ENCODE peak calls at places on chromosomes 3 and 15, in four cellular contexts. K, T, G and W are unnamed samples.

GRCh38 chr3:187066228-187066995 is 72.9 kb downstream of the RPL39L start:
- DNase-seq in K (peak; percentile 20), T (no peak), G (no peak), W (peak; percentile 19)

GRCh38 chr15:29938701-29939340 is 116.6 kb upstream of the TJP1 start:
- DNase-seq in K (no peak), T (no peak), G (no peak), W (no peak)

GRCh38 chr15:29124581-29125381 is 144.8 kb downstream of the NSMCE3 start:
- DNase-seq in K (peak; percentile 62), T (peak; percentile 8), G (peak; percentile 39), W (no peak)

GRCh38 chr3:159846255-159846654 is 142.4 kb upstream of the IL12A start:
- DNase-seq in K (no peak), T (no peak), G (no peak), W (no peak)

GRCh38 chr3:142226474-142226873 is 1.1 kb upstream of the GK5 start:
- DNase-seq in K (no peak), T (no peak), G (no peak), W (no peak)

GRCh38 chr3:151330899-151331298 is 1.6 kb upstream of the P2RY13 start:
- DNase-seq in K (no peak), T (no peak), G (no peak), W (no peak)

GRCh38 chr15:94069834-94070233 is 161.5 kb upstream of the MCTP2 start:
- DNase-seq in K (no peak), T (no peak), G (no peak), W (no peak)

GRCh38 chr3:139758654-139759291 is 81.0 kb upstream of the NMNAT3 start:
- DNase-seq in K (peak; percentile 60), T (no peak), G (no peak), W (no peak)

GRCh38 chr15:99384992-99385669 is 133.8 kb downstream of the LRRC28 start:
- DNase-seq in K (peak; percentile 36), T (no peak), G (no peak), W (no peak)

GRCh38 chr3:138539352-138539751 is 54.7 kb downstream of the CEP70 start:
- DNase-seq in K (no peak), T (no peak), G (no peak), W (no peak)

GRCh38 chr3:81419196-81419595 is 342.2 kb downstream of the GBE1 start:
- DNase-seq in K (peak; percentile 39), T (no peak), G (no peak), W (peak; percentile 11)

GRCh38 chr3:33758874-33759273 is 39.6 kb upstream of the PDCD6IP start:
- DNase-seq in K (peak; percentile 3), T (no peak), G (no peak), W (peak; percentile 27)

GRCh38 chr3:181689546-181689945 is 22.2 kb upstream of the SOX2 start:
- DNase-seq in K (no peak), T (no peak), G (no peak), W (no peak)

GRCh38 chr3:128620268-128620691 is 30.3 kb downstream of the RPN1 start:
- DNase-seq in K (no peak), T (no peak), G (no peak), W (no peak)

GRCh38 chr3:155418426-155418825 is 124.9 kb upstream of the STRIT1 start:
- DNase-seq in K (no peak), T (no peak), G (no peak), W (no peak)

GRCh38 chr3:129166579-129167332 is 5.9 kb upstream of the ISY1 start:
- DNase-seq in K (no peak), T (no peak), G (no peak), W (no peak)

GRCh38 chr3:176562381-176562780 is 634.9 kb downstream of the TBL1XR1 start:
- DNase-seq in K (no peak), T (no peak), G (no peak), W (no peak)

GRCh38 chr3:196604548-196604947 is 34.9 kb upstream of the NRROS start:
- DNase-seq in K (no peak), T (no peak), G (no peak), W (no peak)

GRCh38 chr15:66294157-66294931 is 976 bp downstream of the DIS3L start:
- DNase-seq in K (peak; percentile 54), T (peak; percentile 47), G (no peak), W (peak; percentile 86)

GRCh38 chr15:40743921-40744809 is 10.9 kb downstream of the RMDN3 start:
- DNase-seq in K (peak; percentile 18), T (no peak), G (no peak), W (peak; percentile 66)

GRCh38 chr3:126487151-126487771 is 11.6 kb upstream of the ZXDC start:
- DNase-seq in K (no peak), T (no peak), G (no peak), W (peak; percentile 25)

GRCh38 chr3:88003115-88003755 is 55.6 kb downstream of the CGGBP1 start:
- DNase-seq in K (peak; percentile 63), T (no peak), G (no peak), W (peak; percentile 31)

GRCh38 chr15:53833134-53833624 is 73.7 kb upstream of the WDR72 start:
- DNase-seq in K (peak; percentile 23), T (no peak), G (no peak), W (peak; percentile 3)

GRCh38 chr3:73493543-73494314 is 131.0 kb downstream of the PDZRN3 start:
- DNase-seq in K (peak; percentile 80), T (peak; percentile 42), G (no peak), W (peak; percentile 81)

GRCh38 chr15:90130291-90130690 is 28.0 kb upstream of the IDH2 start:
- DNase-seq in K (no peak), T (no peak), G (no peak), W (no peak)

GRCh38 chr3:108409791-108410190 is 100.6 kb downstream of the MYH15 start:
- DNase-seq in K (no peak), T (no peak), G (no peak), W (no peak)

GRCh38 chr15:37204698-37205097 is 104.3 kb upstream of the MEIS2 start:
- DNase-seq in K (no peak), T (no peak), G (no peak), W (no peak)

GRCh38 chr3:42733501-42734262 is 31.1 kb upstream of the HHATL start:
- DNase-seq in K (no peak), T (no peak), G (no peak), W (no peak)

GRCh38 chr3:4398906-4399305 is 68.2 kb downstream of the SUMF1 start:
- DNase-seq in K (no peak), T (no peak), G (no peak), W (no peak)

GRCh38 chr15:24017470-24017869 is 330.4 kb upstream of the NDN start:
- DNase-seq in K (no peak), T (no peak), G (no peak), W (no peak)

GRCh38 chr3:149224736-149225594 is 3.3 kb upstream of the CP start:
- DNase-seq in K (peak; percentile 63), T (peak; percentile 58), G (no peak), W (peak; percentile 73)

GRCh38 chr15:38536201-38536676 is 28.4 kb downstream of the RASGRP1 start:
- DNase-seq in K (peak; percentile 55), T (peak; percentile 92), G (no peak), W (peak; percentile 95)

GRCh38 chr15:28991236-28992171 is 105.7 kb downstream of the APBA2 start:
- DNase-seq in K (no peak), T (no peak), G (no peak), W (no peak)

GRCh38 chr3:190058486-190059241 is 62.0 kb downstream of the P3H2 start:
- DNase-seq in K (peak; percentile 85), T (no peak), G (no peak), W (peak; percentile 52)

GRCh38 chr3:118501152-118501551 is 533.5 kb downstream of the IGSF11 start:
- DNase-seq in K (peak; percentile 12), T (no peak), G (peak; percentile 51), W (no peak)

DNA sequence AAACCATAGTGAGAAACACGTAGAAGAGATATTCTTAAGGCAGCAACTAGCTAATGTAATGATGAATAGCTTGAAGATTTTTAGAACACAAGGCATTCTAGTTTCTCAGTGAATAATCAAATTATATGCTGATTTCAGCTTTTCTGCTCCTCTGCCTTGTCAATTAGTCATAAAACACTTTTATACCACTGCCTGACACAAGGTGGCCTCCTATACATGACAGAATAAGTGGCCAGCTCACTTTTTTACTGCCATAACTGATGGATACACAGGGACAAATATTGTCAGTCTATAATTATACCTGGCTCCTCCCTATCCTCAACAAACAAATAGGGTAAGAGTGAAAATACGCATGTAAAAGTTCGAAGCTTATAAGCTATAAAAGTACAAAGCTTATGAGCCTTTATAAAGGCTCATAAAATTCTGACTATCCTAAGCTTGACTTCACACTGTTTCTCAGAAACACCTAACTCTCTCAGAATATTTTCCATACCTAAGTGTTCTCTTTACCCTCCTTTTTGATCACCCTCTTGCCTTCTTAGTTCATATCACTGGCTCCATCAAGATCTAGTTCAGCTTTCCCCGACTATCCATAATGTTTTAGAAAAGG is 81.6 kb downstream of the HERC1 start:
- DNase-seq in K (peak; percentile 67), T (no peak), G (no peak), W (peak; percentile 70)
- TF ChIP-seq CTCF in K (peak; percentile 69), T (peak; percentile 66), G (no peak), W (peak; percentile 86)

DNA sequence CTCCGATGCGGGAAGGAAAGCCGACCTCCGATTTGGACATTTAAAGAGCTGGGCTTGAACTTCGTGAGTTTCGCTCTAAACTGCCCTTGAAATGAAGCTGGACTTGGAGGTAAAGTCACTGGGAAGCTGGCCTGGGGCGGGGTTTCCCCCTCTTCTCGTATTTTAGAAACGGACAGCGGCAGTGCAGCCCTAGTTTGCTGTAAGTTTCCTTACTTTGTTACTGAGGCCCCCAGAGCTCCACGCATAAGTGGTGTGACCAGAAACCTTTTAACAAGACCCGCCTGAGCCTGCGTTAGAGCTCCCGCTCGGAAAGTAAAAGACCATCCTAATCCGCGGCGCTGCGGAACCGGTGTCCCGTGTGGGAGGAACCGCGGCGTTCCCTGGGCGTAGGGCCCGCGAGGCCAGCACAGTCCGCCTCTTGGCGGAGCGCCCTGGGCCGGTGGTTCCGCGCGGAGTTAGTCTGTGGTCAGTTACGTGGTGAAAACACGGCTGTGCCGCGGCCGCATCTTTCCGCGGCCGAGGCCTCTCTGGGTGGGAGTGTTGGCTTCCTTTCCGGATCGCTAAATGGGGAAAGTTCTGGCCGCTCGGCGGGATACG is 409 bp downstream of the B3GNT5 start:
- DNase-seq in K (peak; percentile 78), T (no peak), G (peak; percentile 87), W (no peak)
- TF ChIP-seq CTCF in K (no peak), T (no peak), G (no peak), W (no peak)

GRCh38 chr15:92009162-92009561 is 155.7 kb downstream of the SLCO3A1 start:
- DNase-seq in K (no peak), T (no peak), G (no peak), W (no peak)
- TF ChIP-seq CTCF in K (no peak), T (no peak), G (no peak), W (no peak)

GRCh38 chr3:134295930-134296329 is 45.3 kb upstream of the RYK start:
- DNase-seq in K (no peak), T (no peak), G (no peak), W (no peak)
- TF ChIP-seq CTCF in K (no peak), T (no peak), G (no peak), W (no peak)

GRCh38 chr3:184690236-184690883 is 21.5 kb downstream of the MAGEF1 start:
- DNase-seq in K (no peak), T (no peak), G (no peak), W (no peak)

GRCh38 chr3:184694266-184694665 is 17.6 kb downstream of the MAGEF1 start:
- DNase-seq in K (no peak), T (no peak), G (no peak), W (no peak)

GRCh38 chr3:184694694-184695093 is 17.2 kb downstream of the MAGEF1 start:
- DNase-seq in K (no peak), T (no peak), G (no peak), W (no peak)

GRCh38 chr3:184691397-184692131 is 20.3 kb downstream of the MAGEF1 start:
- DNase-seq in K (no peak), T (no peak), G (no peak), W (no peak)

GRCh38 chr3:184693011-184693975 is 18.6 kb downstream of the MAGEF1 start:
- DNase-seq in K (no peak), T (no peak), G (no peak), W (no peak)
- TF ChIP-seq CTCF in K (no peak), T (no peak), G (no peak), W (no peak)